ENCODE peak calls at places on chromosomes 5 and 9, in seven cellular contexts. P is hepatocyte; Z is transverse colon; V is OCI-LY7; T is body of pancreas; X is effector memory CD4-positive, alpha-beta T cell; E is left ventricle myocardium inferior. G is an unnamed sample.
A peak's percentile ranks its signal among the peaks of the same experiment; 100 is the strongest.

GRCh38 chr9:137136261-137136925 is 2.6 kb upstream of the GRIN1 start:
- DNase-seq in P (no peak), Z (peak; percentile 41), V (no peak), T (no peak), X (no peak), E (no peak), G (no peak)

GRCh38 chr5:141514330-141515111 is 25.6 kb downstream of the PCDHGC5 start:
- DNase-seq in P (no peak), Z (no peak), V (peak; percentile 55), T (no peak), X (no peak), E (no peak), G (no peak)

GRCh38 chr9:113567361-113568080 is 104.0 kb downstream of the RGS3 start:
- DNase-seq in P (no peak), Z (no peak), V (no peak), T (no peak), X (no peak), E (peak; percentile 11), G (no peak)

GRCh38 chr5:30839956-30840355 is 353.5 kb upstream of the CDH6 start:
- DNase-seq in P (no peak), Z (no peak), V (no peak), T (no peak), X (no peak), E (no peak), G (no peak)

GRCh38 chr5:76084496-76085285 is 1.5 kb downstream of the SV2C start:
- DNase-seq in P (peak; percentile 9), Z (no peak), V (no peak), T (no peak), X (no peak), E (no peak), G (no peak)

GRCh38 chr9:26012797-26013594 is 334.8 kb upstream of the TUSC1 start:
- DNase-seq in P (no peak), Z (no peak), V (no peak), T (no peak), X (no peak), E (no peak), G (no peak)

GRCh38 chr9:87180361-87180760 is 233.1 kb upstream of the GAS1 start:
- DNase-seq in P (no peak), Z (no peak), V (no peak), T (no peak), X (no peak), E (no peak), G (no peak)

GRCh38 chr9:30075451-30076199 is 2308.8 kb upstream of the ACO1 start:
- DNase-seq in P (peak; percentile 26), Z (no peak), V (no peak), T (no peak), X (no peak), E (no peak), G (peak; percentile 12)

GRCh38 chr9:99021512-99021911 is 77.8 kb downstream of the COL15A1 start:
- DNase-seq in P (no peak), Z (no peak), V (no peak), T (no peak), X (no peak), E (no peak), G (no peak)

GRCh38 chr9:129885018-129885669 is 49.9 kb downstream of the USP20 start:
- DNase-seq in P (no peak), Z (peak; percentile 72), V (peak; percentile 56), T (peak; percentile 48), X (no peak), E (no peak), G (no peak)

GRCh38 chr5:119291877-119292276 is 63.9 kb upstream of the TNFAIP8 start:
- DNase-seq in P (no peak), Z (no peak), V (no peak), T (no peak), X (no peak), E (no peak), G (no peak)

GRCh38 chr5:151122828-151123227 is 34.8 kb downstream of the ANXA6 start:
- DNase-seq in P (no peak), Z (no peak), V (no peak), T (no peak), X (no peak), E (no peak), G (no peak)

GRCh38 chr9:104769655-104770054 is 5.7 kb downstream of the NIPSNAP3B start:
- DNase-seq in P (no peak), Z (no peak), V (peak; percentile 42), T (no peak), X (no peak), E (no peak), G (no peak)

GRCh38 chr9:104767507-104767906 is 3.6 kb downstream of the NIPSNAP3B start:
- DNase-seq in P (no peak), Z (no peak), V (no peak), T (no peak), X (no peak), E (no peak), G (no peak)

GRCh38 chr9:104766025-104766424 is 2.1 kb downstream of the NIPSNAP3B start:
- DNase-seq in P (no peak), Z (no peak), V (no peak), T (no peak), X (no peak), E (no peak), G (no peak)

DNA sequence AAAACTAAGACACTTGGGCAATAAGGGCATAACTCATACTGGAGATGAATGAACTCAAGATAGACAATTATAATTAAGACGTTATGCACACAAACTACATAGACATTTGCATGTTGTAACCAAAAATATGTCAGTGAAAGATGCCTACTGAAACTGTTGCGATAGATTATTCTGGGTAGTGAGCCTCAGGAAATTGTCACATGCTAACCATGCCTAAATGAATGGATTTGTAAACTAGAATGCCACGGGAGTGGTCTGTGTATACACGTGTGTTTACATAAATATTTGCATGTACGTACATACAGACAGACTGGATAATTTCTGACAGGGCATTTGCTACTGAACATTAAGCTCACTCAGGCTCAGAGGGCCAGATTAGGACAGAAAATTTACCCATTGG is 1.2 kb downstream of the NIPSNAP3B start:
- DNase-seq in P (no peak), Z (no peak), V (no peak), T (no peak), X (no peak), E (no peak), G (no peak)
- H3K4me3 ChIP-seq in P (no peak overlapping the region), Z (no peak overlapping the region), V (peak overlapping the region; percentile 20), T (no peak overlapping the region), X (no peak overlapping the region), E (peak overlapping the region; percentile 82), G (no peak overlapping the region)

DNA sequence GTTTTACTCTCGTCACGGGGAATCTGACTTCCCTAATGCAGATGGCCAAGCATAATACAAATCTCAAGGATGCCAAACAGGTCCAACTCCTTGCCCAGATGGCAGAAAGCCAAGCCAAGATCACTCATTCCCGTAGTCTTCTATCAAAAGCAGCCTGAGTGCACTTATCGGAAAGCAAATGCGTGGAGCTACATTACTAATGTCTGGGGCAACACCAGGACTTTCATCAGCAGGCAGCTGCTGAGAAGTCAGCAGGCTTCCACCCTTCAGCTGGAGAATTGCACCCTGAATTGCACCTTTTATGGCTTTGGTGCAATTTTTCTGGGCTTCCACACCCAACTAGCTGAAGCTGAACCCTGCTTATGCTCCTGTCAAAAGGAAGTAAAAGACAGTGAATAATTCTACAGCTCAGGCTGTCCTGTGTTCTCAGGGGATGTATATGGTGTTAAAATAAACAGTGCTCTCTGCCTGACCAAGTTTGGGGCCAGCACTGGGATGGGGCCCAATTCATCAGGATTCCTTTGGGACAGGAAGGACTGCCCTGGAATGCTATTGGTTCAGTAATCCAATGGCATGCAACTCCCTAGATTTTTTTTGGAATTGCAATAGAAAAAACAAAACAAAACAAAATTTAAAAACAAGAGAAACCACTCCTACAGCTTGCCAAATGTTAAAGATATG is 92.6 kb downstream of the DPYSL3 start:
- DNase-seq in P (peak; percentile 51), Z (peak; percentile 81), V (no peak), T (peak; percentile 71), X (no peak), E (peak; percentile 43), G (no peak)
- H3K36me3 ChIP-seq in P (no peaks in the 10 kb centered on the region), Z (no peaks in the 10 kb centered on the region), V (no peaks in the 10 kb centered on the region), T (no peaks in the 10 kb centered on the region), X (no peaks in the 10 kb centered on the region), E (peaks cover 12% of the 10 kb centered on the region), G (no peaks in the 10 kb centered on the region)

GRCh38 chr9:131720330-131720729 is 19.5 kb downstream of the RAPGEF1 start:
- DNase-seq in P (no peak), Z (peak; percentile 66), V (no peak), T (no peak), X (no peak), E (no peak), G (no peak)
- H3K4me1 ChIP-seq in P (no peaks in the 10 kb centered on the region), Z (peaks cover 39% of the 10 kb centered on the region), V (peaks cover 65% of the 10 kb centered on the region), T (peaks cover 45% of the 10 kb centered on the region), X (peaks cover 24% of the 10 kb centered on the region), E (peaks cover 99% of the 10 kb centered on the region), G (peaks cover 69% of the 10 kb centered on the region)

GRCh38 chr9:2018764-2019548 is 3.8 kb downstream of the SMARCA2 start:
- DNase-seq in P (no peak), Z (no peak), V (peak; percentile 19), T (no peak), X (no peak), E (no peak), G (peak; percentile 69)
- H3K4me3 ChIP-seq in P (peak overlapping the region; percentile 89), Z (peak overlapping the region; percentile 83), V (peak overlapping the region; percentile 91), T (no peak overlapping the region), X (peak overlapping the region; percentile 92), E (peak overlapping the region; percentile 97), G (peak overlapping the region; percentile 98)

GRCh38 chr5:72199681-72200080 is 92.4 kb downstream of the MAP1B start:
- DNase-seq in P (no peak), Z (no peak), V (no peak), T (no peak), X (no peak), E (no peak), G (no peak)
- H3K36me3 ChIP-seq in P (no peaks in the 10 kb centered on the region), Z (no peaks in the 10 kb centered on the region), V (no peaks in the 10 kb centered on the region), T (no peaks in the 10 kb centered on the region), X (no peaks in the 10 kb centered on the region), E (peaks cover 87% of the 10 kb centered on the region), G (no peaks in the 10 kb centered on the region)

DNA sequence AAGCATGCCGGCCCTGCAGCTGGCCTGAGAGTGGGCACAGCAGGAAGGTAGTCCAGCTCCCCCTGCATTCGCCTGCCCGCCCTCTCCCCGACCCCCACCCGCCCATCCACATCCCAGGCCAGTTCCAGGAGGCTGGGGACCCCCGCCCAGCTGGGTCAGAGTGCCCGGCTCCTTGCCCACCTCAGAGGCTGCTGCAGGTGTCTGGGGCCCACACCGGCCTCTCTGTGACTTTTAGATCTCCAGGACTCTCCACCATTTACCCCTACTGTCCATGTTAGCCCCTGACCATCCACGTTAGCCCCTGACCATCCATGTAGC is 46.3 kb upstream of the EXOC3 start:
- DNase-seq in P (peak; percentile 1), Z (no peak), V (no peak), T (no peak), X (no peak), E (no peak), G (no peak)
- H3K4me1 ChIP-seq in P (peaks cover 33% of the 10 kb centered on the region), Z (peaks cover 21% of the 10 kb centered on the region), V (peaks cover 7% of the 10 kb centered on the region), T (peaks cover 14% of the 10 kb centered on the region), X (no peaks in the 10 kb centered on the region), E (peaks cover 20% of the 10 kb centered on the region), G (peaks cover 11% of the 10 kb centered on the region)

GRCh38 chr5:144230806-144231205 is 60.1 kb downstream of the KCTD16 start:
- DNase-seq in P (no peak), Z (peak; percentile 6), V (no peak), T (peak; percentile 79), X (no peak), E (no peak), G (no peak)
- H3K4me3 ChIP-seq in P (no peak overlapping the region), Z (no peak overlapping the region), V (no peak overlapping the region), T (no peak overlapping the region), X (no peak overlapping the region), E (no peak overlapping the region), G (no peak overlapping the region)